ENCODE peak calls at places on chromosomes 5 and 9, in nine cellular contexts. P is cardiac muscle cell; F is OCI-LY7; H is left lung; W is hepatocyte; G is PC-9; V is Panc1; M is neural progenitor cell; E is CD8-positive, alpha-beta T cell. B is an unnamed sample. For H3K4me1, the result is how much of the 10 kb centered on the place peaks cover.

GRCh38 chr5:124867064-124867707 is 120.7 kb upstream of the ZNF608 start:
- DNase-seq in P (no peak), F (no peak), H (no peak), W (no peak), G (no peak), V (no peak), M (no peak), E (no peak), B (no peak)

GRCh38 chr9:96884443-96884842 is 30.1 kb upstream of the ZNF782 start:
- DNase-seq in P (no peak), F (no peak), H (peak), W (peak), G (peak), V (peak), M (no peak), E (no peak), B (peak)

GRCh38 chr5:89595065-89595464 is 712.1 kb upstream of the MEF2C start:
- DNase-seq in P (no peak), F (no peak), H (no peak), W (no peak), G (no peak), V (no peak), M (no peak), E (no peak), B (no peak)

GRCh38 chr9:86732514-86732913 is 214.8 kb downstream of the GAS1 start:
- DNase-seq in P (no peak), F (no peak), H (no peak), W (no peak), G (peak), V (no peak), M (no peak), E (no peak), B (peak)

GRCh38 chr5:150358261-150359095 is 981 bp downstream of the TCOF1 start:
- DNase-seq in P (no peak), F (peak), H (no peak), W (peak), G (peak), V (no peak), M (no peak), E (no peak), B (peak)

GRCh38 chr5:142432369-142432863 is 107.6 kb upstream of the SPRY4 start:
- DNase-seq in P (no peak), F (no peak), H (peak), W (no peak), G (no peak), V (no peak), M (no peak), E (peak), B (no peak)

GRCh38 chr5:61394078-61394701 is 62.1 kb downstream of the ZSWIM6 start:
- DNase-seq in P (no peak), F (no peak), H (no peak), W (no peak), G (no peak), V (no peak), M (no peak), E (no peak), B (no peak)

GRCh38 chr5:139557811-139558210 is 3.3 kb upstream of the UBE2D2 start:
- DNase-seq in P (no peak), F (no peak), H (no peak), W (no peak), G (no peak), V (no peak), M (no peak), E (no peak), B (no peak)

GRCh38 chr9:95880011-95880690 is 4.7 kb downstream of the ERCC6L2 start:
- DNase-seq in P (no peak), F (no peak), H (no peak), W (peak), G (no peak), V (no peak), M (no peak), E (no peak), B (peak)

GRCh38 chr9:78982849-78983248 is 588.9 kb upstream of the TLE4 start:
- DNase-seq in P (no peak), F (no peak), H (no peak), W (no peak), G (no peak), V (no peak), M (no peak), E (no peak), B (peak)

GRCh38 chr9:132912131-132912530 is 32.3 kb downstream of the TSC1 start:
- DNase-seq in P (no peak), F (no peak), H (no peak), W (no peak), G (no peak), V (no peak), M (no peak), E (no peak), B (no peak)

GRCh38 chr5:74865799-74866652 is at the start of gene FAM169A:
- DNase-seq in P (peak), F (no peak), H (no peak), W (peak), G (peak), V (no peak), M (peak), E (peak), B (peak)

GRCh38 chr5:33890147-33890546 is 1.6 kb downstream of the ADAMTS12 start:
- DNase-seq in P (peak), F (no peak), H (no peak), W (no peak), G (peak), V (no peak), M (peak), E (no peak), B (no peak)

GRCh38 chr9:12773562-12773961 is 1.3 kb upstream of the LURAP1L start:
- DNase-seq in P (no peak), F (no peak), H (no peak), W (no peak), G (no peak), V (no peak), M (no peak), E (no peak), B (no peak)

DNA sequence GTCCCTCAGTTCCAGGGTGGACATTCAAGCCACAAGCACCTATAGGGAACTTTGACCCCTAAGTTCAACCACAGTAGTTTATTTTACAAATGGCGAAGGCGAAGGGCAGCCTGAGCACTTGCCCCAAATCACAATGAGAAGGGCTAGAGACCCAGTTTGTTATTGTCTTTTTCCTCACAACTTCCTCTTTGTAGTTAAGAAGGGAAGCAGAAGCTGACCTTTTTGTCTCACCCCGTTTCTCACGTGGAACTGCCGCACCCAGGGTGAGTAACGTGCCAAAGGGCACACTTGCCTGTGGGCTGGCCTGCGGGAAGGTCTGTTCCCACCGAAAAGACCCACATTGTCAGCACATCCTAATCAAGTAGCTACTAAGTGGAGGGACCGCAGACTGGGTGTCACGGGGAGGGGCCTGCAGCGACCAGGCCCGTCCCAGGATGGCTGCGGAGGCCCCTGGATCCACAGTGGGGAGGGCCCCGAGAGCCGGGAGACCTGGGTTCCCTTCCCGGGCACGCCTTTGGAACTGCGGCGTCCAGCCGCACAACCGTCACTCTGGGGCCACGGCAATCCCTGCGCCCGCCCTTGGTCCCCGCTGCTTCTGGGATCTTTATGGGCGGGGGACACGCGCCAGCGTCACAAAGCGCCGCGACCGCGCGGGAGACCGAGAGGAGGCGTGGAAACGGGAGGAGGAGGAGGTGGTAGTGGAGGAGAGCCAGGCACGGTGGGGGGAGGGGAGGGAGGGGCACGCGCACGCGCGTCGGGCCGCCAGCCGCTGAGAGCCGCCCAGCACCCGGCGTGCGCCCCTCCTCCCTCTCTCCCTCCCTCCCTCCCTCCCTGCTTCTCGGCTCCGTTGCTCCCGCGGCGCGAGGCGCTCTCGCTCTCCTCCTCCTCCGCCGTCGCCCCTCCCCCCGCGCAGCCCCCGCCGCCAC is at the start of gene UBE2R2:
- DNase-seq in P (peak), F (peak), H (peak), W (peak), G (peak), V (peak), M (peak), E (peak), B (peak)
- H3K4me1 ChIP-seq in P (under half), F (half or more), H (under half), W (under half), G (under half), V (under half), M (under half), E (under half), B (under half)

GRCh38 chr9:88875394-88875793 is 115.9 kb upstream of the S1PR3 start:
- DNase-seq in P (no peak), F (no peak), H (no peak), W (no peak), G (no peak), V (no peak), M (no peak), E (no peak), B (no peak)

GRCh38 chr9:88874391-88874790 is 116.9 kb upstream of the S1PR3 start:
- DNase-seq in P (peak), F (no peak), H (no peak), W (peak), G (no peak), V (no peak), M (no peak), E (no peak), B (peak)

GRCh38 chr9:88880194-88880593 is 111.1 kb upstream of the S1PR3 start:
- DNase-seq in P (no peak), F (no peak), H (no peak), W (no peak), G (peak), V (no peak), M (no peak), E (no peak), B (peak)
- H3K27ac ChIP-seq in P (no peak), F (no peak), H (no peak), W (no peak), G (no peak), V (no peak), M (no peak), E (no peak), B (no peak)

DNA sequence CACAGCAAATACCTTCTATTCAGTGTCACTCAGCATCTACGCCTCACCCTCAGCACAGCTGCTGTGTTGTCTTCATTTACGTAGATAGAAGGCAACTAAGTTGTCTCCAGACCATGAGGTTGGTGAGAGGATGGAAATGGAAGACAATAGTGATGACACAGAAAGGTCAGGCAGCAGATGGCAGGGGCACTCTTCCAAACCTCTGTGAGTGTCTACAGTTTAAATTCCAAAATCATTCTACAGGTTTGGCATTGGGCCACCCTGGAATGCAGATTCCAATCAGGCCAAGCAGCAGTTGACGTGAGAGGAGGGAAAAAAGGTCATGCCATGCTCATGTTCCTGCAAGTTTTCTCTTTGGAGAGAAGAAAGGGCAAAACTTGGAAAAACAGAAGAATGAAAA is 68.7 kb upstream of the ADAMTSL1 start:
- DNase-seq in P (no peak), F (no peak), H (no peak), W (no peak), G (no peak), V (no peak), M (no peak), E (no peak), B (peak)
- TF ChIP-seq CTCF in P (no peak), F (no peak), H (no peak), W (no peak), G (no peak), V (no peak), M (no peak), E (no peak), B (no peak)

DNA sequence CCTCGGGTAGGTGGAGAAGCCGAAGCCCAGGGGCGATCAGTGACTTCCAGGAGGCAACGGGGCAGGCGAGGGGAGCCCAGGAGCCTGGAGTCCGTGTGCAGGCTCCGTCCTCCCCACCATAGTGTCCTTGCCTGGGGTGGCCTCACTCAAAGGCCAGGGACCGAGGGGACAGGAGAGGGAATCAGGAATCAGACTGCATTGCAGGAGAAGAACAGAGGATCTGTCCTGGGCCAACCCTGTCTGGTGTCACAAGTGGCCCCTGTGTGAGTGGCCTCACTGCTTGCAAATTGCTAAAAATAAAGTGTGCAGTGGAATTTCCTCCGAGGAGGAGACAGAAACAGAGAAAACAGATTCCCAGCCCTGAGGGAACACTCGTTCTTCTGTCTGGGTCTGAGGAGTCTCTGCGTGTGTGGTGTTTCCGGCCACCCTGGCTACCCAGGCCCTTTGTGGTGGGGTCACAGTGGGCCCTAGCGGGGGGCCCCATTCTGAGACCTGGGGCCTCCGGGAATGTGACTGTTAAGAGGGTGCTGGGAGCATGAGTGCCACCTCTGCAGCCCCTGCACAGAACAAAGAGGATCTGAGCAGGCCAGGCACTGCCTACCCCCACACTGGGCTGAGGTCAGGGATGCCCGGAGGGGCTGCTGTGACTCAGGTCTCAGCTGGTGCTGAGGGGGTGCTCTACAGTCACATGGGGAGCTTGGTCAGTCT is 7.5 kb downstream of the TRAF1 start:
- DNase-seq in P (peak), F (no peak), H (no peak), W (no peak), G (no peak), V (no peak), M (no peak), E (no peak), B (no peak)
- H3K4me1 ChIP-seq in P (under half), F (half or more), H (under half), W (half or more), G (under half), V (under half), M (under half), E (half or more), B (under half)

GRCh38 chr5:32690153-32690552 is 21.0 kb upstream of the NPR3 start:
- DNase-seq in P (no peak), F (peak), H (no peak), W (no peak), G (no peak), V (no peak), M (no peak), E (no peak), B (peak)

GRCh38 chr5:32687167-32687831 is 23.8 kb upstream of the NPR3 start:
- DNase-seq in P (no peak), F (no peak), H (no peak), W (no peak), G (no peak), V (no peak), M (no peak), E (no peak), B (no peak)

GRCh38 chr5:32692066-32692746 is 18.9 kb upstream of the NPR3 start:
- DNase-seq in P (no peak), F (no peak), H (no peak), W (no peak), G (no peak), V (no peak), M (no peak), E (no peak), B (no peak)
- H3K27ac ChIP-seq in P (no peak), F (no peak), H (no peak), W (no peak), G (no peak), V (no peak), M (no peak), E (no peak), B (no peak)

DNA sequence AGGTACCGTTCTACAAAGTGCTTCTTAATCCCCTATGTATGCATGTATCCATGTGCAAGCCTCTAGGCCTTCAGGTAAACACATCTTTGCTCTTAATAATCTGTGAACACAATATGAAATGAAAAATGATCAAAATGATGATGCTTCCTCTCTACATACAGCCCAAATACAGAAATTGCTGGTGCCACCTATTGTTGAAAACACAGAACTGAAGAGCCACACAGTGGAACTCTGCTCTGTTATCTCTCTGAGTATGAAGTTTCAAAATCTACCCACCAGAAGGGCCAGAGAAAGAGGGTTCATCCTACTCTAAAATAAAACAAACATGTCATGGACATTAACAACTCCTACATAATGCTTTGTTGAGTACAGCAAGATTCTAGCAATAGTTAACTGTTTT is 71.3 kb downstream of the GLIS3 start:
- DNase-seq in P (peak), F (no peak), H (no peak), W (peak), G (no peak), V (no peak), M (no peak), E (no peak), B (peak)
- TF ChIP-seq CTCF in P (peak), F (peak), H (peak), W (peak), G (peak), V (peak), M (peak), E (no peak), B (peak)

GRCh38 chr5:122366501-122366900 is 54.5 kb downstream of the SNCAIP start:
- DNase-seq in P (no peak), F (no peak), H (no peak), W (no peak), G (no peak), V (no peak), M (no peak), E (no peak), B (no peak)

GRCh38 chr5:122358382-122358990 is 46.4 kb downstream of the SNCAIP start:
- DNase-seq in P (peak), F (no peak), H (no peak), W (no peak), G (no peak), V (no peak), M (no peak), E (no peak), B (no peak)

GRCh38 chr5:122367445-122367844 is 55.4 kb downstream of the SNCAIP start:
- DNase-seq in P (no peak), F (no peak), H (no peak), W (no peak), G (no peak), V (no peak), M (no peak), E (no peak), B (no peak)

GRCh38 chr5:122363623-122364022 is 51.6 kb downstream of the SNCAIP start:
- DNase-seq in P (no peak), F (no peak), H (no peak), W (no peak), G (no peak), V (no peak), M (no peak), E (no peak), B (no peak)

DNA sequence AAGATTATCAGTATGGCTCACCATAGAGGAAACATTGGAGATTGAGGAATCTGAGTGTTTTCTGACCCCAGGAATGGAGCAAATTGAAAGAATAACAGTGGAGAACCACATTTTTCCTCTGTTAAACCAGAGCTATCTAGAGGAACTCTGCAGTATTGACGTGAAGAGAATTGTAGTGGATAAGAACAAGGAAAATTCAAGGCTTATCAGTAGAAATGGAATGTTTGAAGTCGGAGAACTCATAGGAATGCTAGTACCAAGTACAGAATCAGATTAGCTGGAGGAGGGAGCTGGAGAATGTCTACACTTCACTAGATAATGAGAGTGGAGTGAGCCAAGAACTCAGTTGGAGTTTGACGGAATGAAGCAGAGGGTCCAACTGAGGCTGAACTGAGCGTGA is 50.3 kb downstream of the SNCAIP start:
- DNase-seq in P (peak), F (no peak), H (no peak), W (peak), G (no peak), V (no peak), M (no peak), E (no peak), B (no peak)
- H3K4me1 ChIP-seq in P (under half), F (under half), H (under half), W (under half), G (under half), V (under half), M (under half), E (under half), B (under half)

DNA sequence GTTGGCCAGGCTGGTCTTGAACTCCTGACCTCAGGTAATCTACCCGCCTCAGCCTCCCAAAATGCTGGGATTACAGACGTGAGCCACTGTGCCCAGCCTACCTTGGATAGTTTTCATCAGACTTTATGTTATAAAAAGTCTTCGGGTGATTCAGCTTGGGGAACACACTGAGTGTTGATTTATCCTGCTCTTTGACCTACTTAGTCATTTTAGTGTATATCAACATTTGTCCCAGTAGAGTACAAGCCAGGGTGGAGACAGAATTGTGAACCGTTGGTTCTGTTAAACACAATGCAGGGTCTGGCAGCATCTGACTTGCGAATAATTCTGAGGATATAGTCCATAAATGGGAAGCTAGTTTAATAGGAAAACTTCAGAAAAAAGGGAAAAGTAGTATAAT is 39.7 kb downstream of the NFX1 start:
- DNase-seq in P (no peak), F (no peak), H (no peak), W (peak), G (peak), V (peak), M (no peak), E (no peak), B (peak)
- H3K27ac ChIP-seq in P (no peak), F (no peak), H (peak), W (peak), G (peak), V (peak), M (no peak), E (no peak), B (peak)

DNA sequence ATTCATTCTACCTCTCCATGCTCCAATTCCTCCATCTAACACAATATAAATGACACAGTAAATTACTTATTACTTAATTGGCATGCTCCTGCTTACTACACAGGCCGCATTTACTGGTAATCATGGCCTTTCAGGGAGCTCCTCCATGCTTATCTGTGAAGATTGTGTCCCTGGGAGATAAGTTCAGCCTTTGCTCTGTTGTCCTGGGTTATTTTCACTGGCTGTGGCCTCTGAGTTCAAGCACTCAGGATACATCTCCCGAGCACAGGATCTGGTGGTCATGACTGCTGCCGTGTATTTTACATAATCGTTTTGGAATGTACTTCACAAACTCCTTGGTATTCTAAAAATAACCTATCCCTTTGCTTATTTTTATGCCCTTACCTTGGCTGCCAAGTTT is 215.7 kb downstream of the ICE1 start:
- DNase-seq in P (peak), F (no peak), H (no peak), W (no peak), G (no peak), V (no peak), M (no peak), E (no peak), B (no peak)
- TF ChIP-seq CTCF in P (no peak), F (no peak), H (no peak), W (no peak), G (no peak), V (no peak), M (no peak), E (no peak), B (no peak)